ENCODE peak calls at places on chromosome 2, in ten cellular contexts. Y is cardiac muscle cell, U is skeletal muscle cell, A is neural progenitor cell, I is GM23338, C is AG10803, T is kidney, Q is pancreas, V is HAP-1, P is PC-9. F is an unnamed sample.
A peak's percentile ranks its signal among the peaks of the same experiment; 100 is the strongest.

GRCh38 chr2:58484629-58485028 is 243.5 kb upstream of the FANCL start:
- DNase-seq in P (no peak), T (no peak), A (no peak), V (no peak), U (no peak), C (no peak), I (no peak), Q (no peak), Y (no peak), F (no peak)

GRCh38 chr2:117108741-117109267 is 705.7 kb upstream of the DDX18 start:
- DNase-seq in Q (no peak), Y (no peak), U (no peak), A (no peak), P (no peak), C (no peak), T (no peak), V (no peak), I (no peak), F (no peak)

GRCh38 chr2:235937092-235937491 is 231.1 kb downstream of the GBX2 start:
- DNase-seq in C (no peak), A (peak; percentile 36), T (no peak), I (no peak), P (no peak), Y (peak; percentile 38), U (no peak), Q (no peak), V (no peak), F (no peak)

GRCh38 chr2:190789074-190790004 is 91.3 kb upstream of the GLS start:
- DNase-seq in Y (no peak), C (no peak), U (no peak), V (no peak), Q (no peak), A (no peak), I (no peak), T (no peak), P (no peak), F (no peak)

GRCh38 chr2:107757223-107757622 is 69.5 kb upstream of the RGPD4 start:
- DNase-seq in A (no peak), U (no peak), Q (no peak), I (peak; percentile 11), Y (no peak), V (no peak), C (no peak), P (no peak), T (no peak), F (no peak)

GRCh38 chr2:230335461-230335863 is 8.5 kb downstream of the SP140L start:
- DNase-seq in A (no peak), Y (no peak), Q (no peak), P (no peak), I (no peak), U (no peak), C (peak; percentile 24), V (no peak), T (no peak), F (no peak)

GRCh38 chr2:235402444-235402843 is 91.4 kb upstream of the AGAP1 start:
- DNase-seq in C (no peak), T (no peak), U (no peak), A (no peak), V (no peak), I (peak; percentile 46), P (no peak), Q (no peak), Y (no peak), F (no peak)

GRCh38 chr2:85413592-85414421 is 3.6 kb upstream of the CAPG start:
- DNase-seq in U (no peak), V (no peak), C (peak; percentile 48), Q (peak; percentile 62), P (peak; percentile 79), Y (peak; percentile 54), A (peak; percentile 69), T (peak; percentile 90), I (peak; percentile 83), F (no peak)

GRCh38 chr2:217685255-217685605 is 317.6 kb downstream of the TNS1 start:
- DNase-seq in Y (peak; percentile 92), U (peak; percentile 94), T (no peak), I (peak; percentile 30), Q (peak; percentile 33), P (peak; percentile 80), V (no peak), C (peak; percentile 96), A (no peak), F (peak; percentile 90)

GRCh38 chr2:8086342-8086741 is 595.5 kb upstream of the ID2 start:
- DNase-seq in T (no peak), V (no peak), Q (no peak), Y (no peak), C (peak; percentile 23), A (no peak), U (no peak), I (no peak), P (no peak), F (no peak)

DNA sequence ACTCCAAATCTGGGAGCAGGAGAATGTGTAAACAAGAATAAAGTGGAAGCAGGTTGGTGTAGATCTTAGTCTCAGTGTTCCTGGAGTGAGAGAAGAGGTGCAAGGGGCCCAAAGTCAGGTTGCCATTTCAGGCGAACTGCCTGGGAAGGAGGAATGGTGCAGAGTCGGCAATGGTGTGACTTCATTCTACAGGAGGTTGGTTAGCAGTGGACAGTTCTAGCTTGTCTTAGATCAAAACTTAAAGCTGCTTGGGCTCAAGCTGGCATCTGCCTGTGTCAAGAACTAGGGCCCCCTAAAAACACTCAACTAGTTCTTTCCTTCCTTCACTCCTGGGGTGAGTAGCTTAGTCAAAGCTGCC is 3.5 kb downstream of the STK16 start:
- DNase-seq in I (no peak), V (no peak), Y (no peak), A (no peak), P (no peak), U (no peak), C (no peak), T (no peak), Q (no peak), F (no peak)
- H3K4me3 ChIP-seq in I (no peak overlapping the region), V (no peak overlapping the region), Y (no peak overlapping the region), A (no peak overlapping the region), P (peak overlapping the region; percentile 7), U (no peak overlapping the region), C (no peak overlapping the region), T (peak overlapping the region; percentile 10), Q (peak overlapping the region; percentile 25), F (no peak overlapping the region)

DNA sequence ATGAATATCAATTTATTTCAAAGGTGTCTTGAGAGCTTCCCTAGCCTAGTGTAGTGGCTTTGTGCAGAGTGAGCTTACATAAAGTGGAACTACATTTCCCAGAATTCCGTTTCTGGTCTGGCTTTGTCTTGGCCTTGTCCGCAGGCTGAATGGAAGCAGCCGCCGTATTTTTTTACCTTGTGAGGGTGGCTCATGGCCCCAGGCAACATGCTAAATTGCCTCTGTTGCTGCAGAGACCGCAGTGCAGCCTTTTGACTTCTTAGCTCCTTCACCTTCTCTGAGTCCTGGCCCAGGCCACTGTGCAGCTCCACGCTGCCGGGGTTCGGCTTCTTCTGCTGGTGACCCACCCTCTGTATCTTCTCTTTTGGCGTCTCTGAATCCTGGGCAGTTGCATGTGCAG is 114.8 kb upstream of the SLC38A11 start:
- DNase-seq in P (no peak), U (no peak), I (peak; percentile 78), Y (no peak), C (no peak), Q (no peak), V (peak; percentile 69), T (no peak), A (peak; percentile 37), F (no peak)
- H3K4me3 ChIP-seq in P (no peak overlapping the region), U (no peak overlapping the region), I (no peak overlapping the region), Y (no peak overlapping the region), C (no peak overlapping the region), Q (no peak overlapping the region), V (no peak overlapping the region), T (no peak overlapping the region), A (no peak overlapping the region), F (no peak overlapping the region)

GRCh38 chr2:182381225-182381624 is 45.6 kb downstream of the PDE1A start:
- DNase-seq in T (no peak), V (no peak), C (no peak), I (no peak), P (no peak), A (no peak), U (no peak), Q (no peak), Y (no peak), F (no peak)

GRCh38 chr2:182378759-182379158 is 48.1 kb downstream of the PDE1A start:
- DNase-seq in T (no peak), C (no peak), P (no peak), A (no peak), U (no peak), V (no peak), Q (no peak), Y (no peak), I (no peak), F (no peak)

GRCh38 chr2:182375862-182376261 is 51.0 kb downstream of the PDE1A start:
- DNase-seq in V (no peak), Y (no peak), P (no peak), C (no peak), T (no peak), Q (no peak), A (no peak), U (no peak), I (no peak), F (no peak)

GRCh38 chr2:182377467-182377866 is 49.4 kb downstream of the PDE1A start:
- DNase-seq in T (no peak), U (no peak), V (no peak), A (no peak), Q (no peak), I (no peak), P (no peak), Y (no peak), C (peak; percentile 25), F (no peak)

GRCh38 chr2:182379235-182379634 is 47.6 kb downstream of the PDE1A start:
- DNase-seq in Y (peak; percentile 92), V (no peak), U (no peak), P (no peak), C (peak; percentile 34), A (no peak), I (no peak), T (no peak), Q (no peak), F (no peak)
- H3K4me3 ChIP-seq in Y (no peak overlapping the region), V (no peak overlapping the region), U (no peak overlapping the region), P (no peak overlapping the region), C (no peak overlapping the region), A (no peak overlapping the region), I (no peak overlapping the region), T (no peak overlapping the region), Q (no peak overlapping the region), F (no peak overlapping the region)

GRCh38 chr2:207012461-207012860 is 73.1 kb downstream of the CPO start:
- DNase-seq in U (no peak), Q (no peak), C (no peak), P (peak; percentile 0), A (no peak), T (no peak), V (no peak), I (no peak), Y (peak; percentile 14), F (no peak)

DNA sequence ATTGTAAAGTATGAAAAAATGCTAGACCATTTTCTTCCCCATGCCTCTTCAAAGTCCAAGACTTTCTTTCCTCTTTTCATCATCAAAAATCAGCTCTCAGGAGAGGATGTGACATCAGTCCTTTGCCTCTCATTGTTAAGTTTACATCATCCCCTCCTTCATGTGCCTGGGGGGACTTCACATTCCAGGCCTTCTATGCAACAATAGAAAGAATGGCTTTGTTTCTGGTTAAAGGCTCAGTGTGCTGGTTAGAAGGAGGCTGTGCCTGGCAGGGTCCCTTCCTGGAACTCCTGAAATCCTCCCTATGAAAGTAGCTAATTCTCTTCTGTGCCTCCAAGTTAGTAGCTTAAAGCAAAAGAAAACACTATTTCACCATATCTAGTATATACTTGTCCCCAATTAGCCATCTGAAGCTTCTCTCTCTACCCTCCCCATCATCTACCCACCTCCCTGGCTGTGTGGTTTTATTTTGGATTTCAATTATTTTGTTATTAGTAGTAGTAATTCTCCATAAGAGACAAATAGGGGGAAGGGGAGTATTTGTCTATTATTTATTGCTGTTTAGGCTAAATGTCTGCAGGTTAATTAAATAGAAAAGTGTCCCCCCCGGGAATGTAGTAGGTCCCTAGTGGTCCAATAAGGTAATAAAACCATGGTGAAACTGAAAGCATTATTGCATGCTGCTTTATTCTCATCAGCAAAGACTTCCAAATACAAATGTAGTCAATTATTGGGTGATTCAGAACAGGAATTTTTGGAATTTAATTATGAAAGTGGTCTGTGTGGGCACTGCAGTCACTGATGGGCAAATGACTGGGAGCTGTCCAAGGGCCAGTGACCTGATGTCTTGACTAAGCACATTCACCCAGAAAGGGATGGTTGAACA is 69.0 kb downstream of the CPO start:
- DNase-seq in A (peak; percentile 88), Y (peak; percentile 38), U (no peak), Q (no peak), I (peak; percentile 91), V (peak; percentile 97), T (no peak), C (peak; percentile 69), P (no peak), F (no peak)
- H3K4me3 ChIP-seq in A (peak overlapping the region; percentile 40), Y (no peak overlapping the region), U (no peak overlapping the region), Q (no peak overlapping the region), I (no peak overlapping the region), V (no peak overlapping the region), T (no peak overlapping the region), C (no peak overlapping the region), P (no peak overlapping the region), F (no peak overlapping the region)

F was measured in AG04449.